ENCODE peak calls at places on chromosomes 4 and X, in eight cellular contexts. I is fibroblast of lung, R is frontal cortex, Y is neural crest cell, G is ELR, A is GM04504, H is iPS DF 6.9, X is hypothalamus. J is an unnamed sample.

GRCh38 chrX:155857561-155857960 is 23.6 kb upstream of the VAMP7 start:
- DNase-seq in A (no peak), I (no peak), G (peak; percentile 7), R (no peak), Y (no peak), H (no peak), X (no peak), J (no peak)

GRCh38 chr4:168553714-168554370 is 57.0 kb downstream of the PALLD start:
- DNase-seq in Y (no peak), A (no peak), X (no peak), H (no peak), R (no peak), I (no peak), G (no peak), J (no peak)

GRCh38 chr4:37885496-37885895 is 5.4 kb upstream of the TBC1D1 start:
- DNase-seq in Y (no peak), G (no peak), A (no peak), X (no peak), R (no peak), H (no peak), I (peak; percentile 56), J (no peak)

GRCh38 chr4:153497091-153497531 is 31.0 kb downstream of the TMEM131L start:
- DNase-seq in X (no peak), Y (no peak), I (peak; percentile 64), A (no peak), G (peak; percentile 71), R (no peak), H (no peak), J (no peak)

GRCh38 chr4:16253127-16253960 is 27.1 kb upstream of the TAPT1 start:
- DNase-seq in I (peak; percentile 91), R (no peak), H (no peak), A (peak; percentile 53), G (peak; percentile 91), Y (no peak), X (no peak), J (no peak)

GRCh38 chr4:7419961-7420660 is 14.6 kb downstream of the PSAPL1 start:
- DNase-seq in H (no peak), X (no peak), Y (no peak), R (no peak), A (no peak), I (no peak), G (no peak), J (no peak)

GRCh38 chr4:101200561-101200960 is 146.8 kb downstream of the PPP3CA start:
- DNase-seq in I (peak; percentile 95), H (no peak), X (no peak), Y (no peak), A (peak; percentile 69), G (peak; percentile 94), R (no peak), J (peak; percentile 45)

GRCh38 chrX:72060196-72060974 is 71.3 kb downstream of the RTL5 start:
- DNase-seq in H (no peak), Y (peak; percentile 37), A (no peak), G (no peak), I (no peak), X (peak; percentile 62), R (peak; percentile 22), J (no peak)

GRCh38 chrX:39802354-39802753 is 295.4 kb downstream of the BCOR start:
- DNase-seq in G (no peak), X (no peak), R (no peak), I (no peak), H (no peak), Y (no peak), A (no peak), J (peak; percentile 9)

GRCh38 chr4:101345596-101346311 is 1.6 kb downstream of the PPP3CA start:
- DNase-seq in G (peak; percentile 63), Y (peak; percentile 13), R (peak; percentile 65), A (no peak), X (peak; percentile 11), I (peak; percentile 55), H (no peak), J (no peak)

GRCh38 chr4:13007802-13008201 is 476.3 kb downstream of the RAB28 start:
- DNase-seq in Y (no peak), H (no peak), X (no peak), I (no peak), A (no peak), G (no peak), R (no peak), J (no peak)

GRCh38 chr4:166202991-166203390 is 330.0 kb downstream of the TLL1 start:
- DNase-seq in Y (no peak), X (no peak), A (no peak), G (no peak), H (no peak), I (no peak), R (no peak), J (no peak)

GRCh38 chr4:88878624-88879023 is 178.4 kb downstream of the FAM13A start:
- DNase-seq in H (no peak), X (no peak), G (no peak), A (no peak), Y (no peak), R (no peak), I (no peak), J (no peak)

GRCh38 chrX:86171366-86171765 is 23.1 kb downstream of the DACH2 start:
- DNase-seq in A (peak; percentile 0), R (no peak), I (no peak), Y (no peak), X (no peak), H (no peak), G (peak; percentile 9), J (no peak)

GRCh38 chr4:97942951-97943350 is 200.3 kb downstream of the STPG2 start:
- DNase-seq in R (no peak), H (no peak), Y (no peak), A (no peak), I (no peak), G (no peak), X (no peak), J (no peak)

GRCh38 chrX:13165266-13165665 is 120.8 kb upstream of the FAM9C start:
- DNase-seq in I (no peak), Y (no peak), G (no peak), A (no peak), H (no peak), X (no peak), R (no peak), J (no peak)

GRCh38 chr4:6019316-6020263 is 1.4 kb upstream of the C4orf50 start:
- DNase-seq in R (no peak), I (peak; percentile 29), A (peak; percentile 8), Y (peak; percentile 67), X (peak; percentile 34), G (peak; percentile 67), H (no peak), J (peak; percentile 4)

GRCh38 chrX:30659421-30659820 is 6.2 kb downstream of the GK start:
- DNase-seq in X (no peak), R (no peak), G (peak; percentile 91), Y (no peak), I (peak; percentile 58), A (peak; percentile 65), H (no peak), J (no peak)

GRCh38 chr4:80215449-80216052 is 18.2 kb downstream of the PRDM8 start:
- DNase-seq in X (no peak), A (no peak), Y (no peak), H (no peak), G (peak; percentile 72), R (no peak), I (peak; percentile 44), J (no peak)

GRCh38 chr4:184536881-184537248 is 62.5 kb upstream of the IRF2 start:
- DNase-seq in A (no peak), R (no peak), Y (no peak), X (no peak), H (no peak), I (peak; percentile 4), G (peak; percentile 15), J (no peak)

GRCh38 chrX:1528186-1528883 is 8.7 kb downstream of the P2RY8 start:
- DNase-seq in I (no peak), G (no peak), A (no peak), R (no peak), X (no peak), Y (no peak), H (no peak), J (no peak)

GRCh38 chrX:9340619-9341304 is 124.1 kb upstream of the TBL1X start:
- DNase-seq in Y (no peak), A (peak; percentile 36), H (no peak), G (peak; percentile 17), X (no peak), R (no peak), I (peak; percentile 70), J (no peak)

GRCh38 chr4:168509786-168510185 is 12.9 kb downstream of the PALLD start:
- DNase-seq in A (peak; percentile 38), R (no peak), H (no peak), Y (no peak), I (peak; percentile 80), X (no peak), G (peak; percentile 41), J (no peak)

GRCh38 chr4:1384675-1385372 is 21.4 kb downstream of the NKX1-1 start:
- DNase-seq in G (no peak), X (no peak), H (no peak), R (no peak), Y (no peak), I (no peak), A (no peak), J (no peak)

GRCh38 chrX:128805236-128805635 is 718.1 kb downstream of the SMARCA1 start:
- DNase-seq in H (no peak), R (no peak), I (no peak), G (no peak), A (no peak), Y (no peak), X (no peak), J (no peak)

GRCh38 chr4:71004281-71004851 is 10.9 kb downstream of the DCK start:
- DNase-seq in I (no peak), A (no peak), R (no peak), Y (no peak), G (no peak), H (no peak), X (no peak), J (no peak)

GRCh38 chr4:47528651-47529050 is 43.6 kb downstream of the ATP10D start:
- DNase-seq in Y (no peak), I (peak; percentile 93), A (peak; percentile 57), G (peak; percentile 82), X (no peak), R (no peak), H (no peak), J (no peak)